ENCODE peak calls at places on chromosomes 16 and 17, in seven cellular contexts. M, Q, V, N, F, Z and L are unnamed samples.

GRCh38 chr17:16900288-16900882 is 71.5 kb downstream of the TNFRSF13B start:
- DNase-seq in M (no peak), Q (no peak), V (peak), N (no peak), F (no peak), Z (no peak), L (no peak)

GRCh38 chr16:57372372-57373116 is at the start of gene CX3CL1:
- DNase-seq in M (peak), Q (peak), V (peak), N (peak), F (no peak), Z (no peak), L (no peak)

GRCh38 chr17:7438050-7438614 is 1.2 kb upstream of the FGF11 start:
- DNase-seq in M (peak), Q (peak), V (peak), N (no peak), F (peak), Z (peak), L (no peak)

GRCh38 chr16:12484987-12485386 is 318.7 kb downstream of the CPPED1 start:
- DNase-seq in M (no peak), Q (no peak), V (no peak), N (no peak), F (no peak), Z (no peak), L (no peak)

GRCh38 chr16:2530629-2531318 is 434 bp downstream of the CEMP1 start:
- DNase-seq in M (no peak), Q (no peak), V (no peak), N (no peak), F (no peak), Z (no peak), L (no peak)

GRCh38 chr17:45752246-45752645 is 31.9 kb upstream of the CRHR1 start:
- DNase-seq in M (no peak), Q (no peak), V (no peak), N (no peak), F (no peak), Z (no peak), L (no peak)

GRCh38 chr16:55184619-55185018 is 139.4 kb upstream of the IRX6 start:
- DNase-seq in M (no peak), Q (no peak), V (no peak), N (no peak), F (no peak), Z (no peak), L (no peak)

GRCh38 chr17:29112780-29113295 is 67.4 kb downstream of the MYO18A start:
- DNase-seq in M (no peak), Q (peak), V (no peak), N (no peak), F (no peak), Z (no peak), L (no peak)

GRCh38 chr17:4881761-4882555 is 17.4 kb upstream of the C17orf107 start:
- DNase-seq in M (peak), Q (peak), V (peak), N (no peak), F (peak), Z (peak), L (no peak)

GRCh38 chr17:9924735-9925191 is 19.7 kb upstream of the RCVRN start:
- DNase-seq in M (peak), Q (no peak), V (peak), N (peak), F (no peak), Z (peak), L (peak)

GRCh38 chr17:41625602-41626001 is 1.2 kb upstream of the KRT17 start:
- DNase-seq in M (no peak), Q (peak), V (no peak), N (no peak), F (no peak), Z (no peak), L (no peak)

GRCh38 chr16:66127459-66128362 is 238.8 kb upstream of the CDH5 start:
- DNase-seq in M (no peak), Q (no peak), V (peak), N (no peak), F (no peak), Z (no peak), L (no peak)

GRCh38 chr17:9728564-9728963 is 62.8 kb downstream of the DHRS7C start:
- DNase-seq in M (no peak), Q (no peak), V (no peak), N (no peak), F (no peak), Z (no peak), L (no peak)

GRCh38 chr16:30166202-30166902 is 17.1 kb upstream of the CORO1A start:
- DNase-seq in M (no peak), Q (no peak), V (no peak), N (peak), F (no peak), Z (no peak), L (peak)

GRCh38 chr17:83199500-83200201 is 120.2 kb downstream of the METRNL start:
- DNase-seq in M (no peak), Q (no peak), V (no peak), N (peak), F (no peak), Z (no peak), L (no peak)

GRCh38 chr16:50065624-50066481 is at the start of gene HEATR3:
- DNase-seq in M (peak), Q (peak), V (peak), N (peak), F (peak), Z (peak), L (peak)

GRCh38 chr17:75110307-75110937 is 653 bp downstream of the ARMC7 start:
- DNase-seq in M (no peak), Q (no peak), V (peak), N (no peak), F (no peak), Z (no peak), L (no peak)

GRCh38 chr17:77306790-77307478 is 166.2 kb downstream of the SEC14L1 start:
- DNase-seq in M (no peak), Q (no peak), V (no peak), N (no peak), F (no peak), Z (no peak), L (no peak)

GRCh38 chr16:84559311-84559932 is 55.0 kb upstream of the MEAK7 start:
- DNase-seq in M (no peak), Q (no peak), V (peak), N (no peak), F (no peak), Z (no peak), L (no peak)

GRCh38 chr17:45311762-45312476 is 4.9 kb downstream of the MAP3K14 start:
- DNase-seq in M (no peak), Q (no peak), V (no peak), N (peak), F (no peak), Z (peak), L (no peak)

GRCh38 chr16:49067776-49068175 is 213.9 kb downstream of the CBLN1 start:
- DNase-seq in M (no peak), Q (no peak), V (no peak), N (no peak), F (no peak), Z (no peak), L (no peak)

GRCh38 chr16:3174618-3175148 is 13.3 kb upstream of the OR1F1 start:
- DNase-seq in M (no peak), Q (no peak), V (no peak), N (no peak), F (no peak), Z (no peak), L (no peak)

GRCh38 chr17:14935139-14935538 is 330.0 kb downstream of the PMP22 start:
- DNase-seq in M (no peak), Q (no peak), V (no peak), N (no peak), F (no peak), Z (no peak), L (no peak)

GRCh38 chr17:36600477-36600876 is 906 bp upstream of the MRM1 start:
- DNase-seq in M (no peak), Q (no peak), V (peak), N (no peak), F (no peak), Z (no peak), L (no peak)

GRCh38 chr16:86919531-86920305 is 341.4 kb downstream of the FOXL1 start:
- DNase-seq in M (no peak), Q (no peak), V (no peak), N (no peak), F (no peak), Z (no peak), L (no peak)

GRCh38 chr17:67718325-67718941 is 697 bp downstream of the NOL11 start:
- DNase-seq in M (peak), Q (no peak), V (peak), N (peak), F (no peak), Z (no peak), L (no peak)

GRCh38 chr17:81888988-81889595 is 2.3 kb downstream of the ALYREF start:
- DNase-seq in M (no peak), Q (no peak), V (no peak), N (no peak), F (no peak), Z (no peak), L (no peak)

GRCh38 chr17:35002876-35003551 is 22.7 kb downstream of the LIG3 start:
- DNase-seq in M (no peak), Q (no peak), V (no peak), N (no peak), F (no peak), Z (no peak), L (no peak)

GRCh38 chr16:10888320-10888937 is 11.4 kb downstream of the CIITA start:
- DNase-seq in M (no peak), Q (no peak), V (no peak), N (peak), F (no peak), Z (no peak), L (no peak)

GRCh38 chr17:73093286-73093685 is 798 bp upstream of the SLC39A11 start:
- DNase-seq in M (no peak), Q (no peak), V (no peak), N (no peak), F (no peak), Z (no peak), L (no peak)

GRCh38 chr17:50210249-50211225 is 9.1 kb upstream of the COL1A1 start:
- DNase-seq in M (peak), Q (peak), V (peak), N (no peak), F (no peak), Z (no peak), L (no peak)